ENCODE peak calls at places on chromosomes 7 and 10, in ten cellular contexts. One of them, this sample, is unnamed.

GRCh38 chr7:108244110-108244509 is 113.9 kb upstream of the LAMB4 start:
- DNase-seq in anterior cingulate cortex: no peak
- DNase-seq in effector CD4-positive, alpha-beta T cell: no peak
- DNase-seq in NCI-H69: peak
- DNase-seq in activated CD8-positive, alpha-beta memory T cell treated with anti-CD3 and anti-CD28 coated beads for 24 hours: no peak
- DNase-seq in Panc1: no peak
- DNase-seq in NCI-H774: no peak
- DNase-seq in HS-5: no peak
- DNase-seq in pulmonary artery endothelial cell: no peak
- DNase-seq in naive thymus-derived CD8-positive, alpha-beta T cell: no peak
- DNase-seq in this sample: no peak

GRCh38 chr7:111911166-111911961 is 294.8 kb downstream of the DOCK4 start:
- DNase-seq in anterior cingulate cortex: no peak
- DNase-seq in effector CD4-positive, alpha-beta T cell: no peak
- DNase-seq in NCI-H69: no peak
- DNase-seq in activated CD8-positive, alpha-beta memory T cell treated with anti-CD3 and anti-CD28 coated beads for 24 hours: no peak
- DNase-seq in Panc1: no peak
- DNase-seq in NCI-H774: no peak
- DNase-seq in HS-5: no peak
- DNase-seq in pulmonary artery endothelial cell: no peak
- DNase-seq in naive thymus-derived CD8-positive, alpha-beta T cell: no peak
- DNase-seq in this sample: no peak

GRCh38 chr7:95723583-95724180 is 48.7 kb upstream of the DYNC1I1 start:
- DNase-seq in anterior cingulate cortex: peak
- DNase-seq in effector CD4-positive, alpha-beta T cell: no peak
- DNase-seq in NCI-H69: peak
- DNase-seq in activated CD8-positive, alpha-beta memory T cell treated with anti-CD3 and anti-CD28 coated beads for 24 hours: no peak
- DNase-seq in Panc1: peak
- DNase-seq in NCI-H774: peak
- DNase-seq in HS-5: peak
- DNase-seq in pulmonary artery endothelial cell: peak
- DNase-seq in naive thymus-derived CD8-positive, alpha-beta T cell: no peak
- DNase-seq in this sample: peak

GRCh38 chr7:13041368-13041988 is 354.0 kb downstream of the ARL4A start:
- DNase-seq in anterior cingulate cortex: no peak
- DNase-seq in effector CD4-positive, alpha-beta T cell: no peak
- DNase-seq in NCI-H69: no peak
- DNase-seq in activated CD8-positive, alpha-beta memory T cell treated with anti-CD3 and anti-CD28 coated beads for 24 hours: no peak
- DNase-seq in Panc1: no peak
- DNase-seq in NCI-H774: no peak
- DNase-seq in HS-5: no peak
- DNase-seq in pulmonary artery endothelial cell: no peak
- DNase-seq in naive thymus-derived CD8-positive, alpha-beta T cell: no peak
- DNase-seq in this sample: no peak

GRCh38 chr10:127254276-127254675 is 57.9 kb upstream of the INSYN2A start:
- DNase-seq in anterior cingulate cortex: no peak
- DNase-seq in effector CD4-positive, alpha-beta T cell: no peak
- DNase-seq in NCI-H69: no peak
- DNase-seq in activated CD8-positive, alpha-beta memory T cell treated with anti-CD3 and anti-CD28 coated beads for 24 hours: no peak
- DNase-seq in Panc1: no peak
- DNase-seq in NCI-H774: no peak
- DNase-seq in HS-5: no peak
- DNase-seq in pulmonary artery endothelial cell: no peak
- DNase-seq in naive thymus-derived CD8-positive, alpha-beta T cell: no peak
- DNase-seq in this sample: peak

GRCh38 chr10:61923210-61924024 is 21.9 kb downstream of the ARID5B start:
- DNase-seq in anterior cingulate cortex: no peak
- DNase-seq in effector CD4-positive, alpha-beta T cell: no peak
- DNase-seq in NCI-H69: peak
- DNase-seq in activated CD8-positive, alpha-beta memory T cell treated with anti-CD3 and anti-CD28 coated beads for 24 hours: no peak
- DNase-seq in Panc1: no peak
- DNase-seq in NCI-H774: no peak
- DNase-seq in HS-5: no peak
- DNase-seq in pulmonary artery endothelial cell: no peak
- DNase-seq in naive thymus-derived CD8-positive, alpha-beta T cell: no peak
- DNase-seq in this sample: no peak

GRCh38 chr7:30914611-30915601 is 3.3 kb downstream of the AQP1 start:
- DNase-seq in anterior cingulate cortex: no peak
- DNase-seq in effector CD4-positive, alpha-beta T cell: no peak
- DNase-seq in NCI-H69: peak
- DNase-seq in activated CD8-positive, alpha-beta memory T cell treated with anti-CD3 and anti-CD28 coated beads for 24 hours: no peak
- DNase-seq in Panc1: peak
- DNase-seq in NCI-H774: no peak
- DNase-seq in HS-5: peak
- DNase-seq in pulmonary artery endothelial cell: no peak
- DNase-seq in naive thymus-derived CD8-positive, alpha-beta T cell: no peak
- DNase-seq in this sample: no peak

GRCh38 chr10:132684164-132684891 is 101.6 kb downstream of the NKX6-2 start:
- DNase-seq in anterior cingulate cortex: no peak
- DNase-seq in effector CD4-positive, alpha-beta T cell: no peak
- DNase-seq in NCI-H69: no peak
- DNase-seq in activated CD8-positive, alpha-beta memory T cell treated with anti-CD3 and anti-CD28 coated beads for 24 hours: peak
- DNase-seq in Panc1: peak
- DNase-seq in NCI-H774: no peak
- DNase-seq in HS-5: no peak
- DNase-seq in pulmonary artery endothelial cell: no peak
- DNase-seq in naive thymus-derived CD8-positive, alpha-beta T cell: peak
- DNase-seq in this sample: no peak

GRCh38 chr7:78473902-78474301 is 675.3 kb downstream of the PHTF2 start:
- DNase-seq in anterior cingulate cortex: no peak
- DNase-seq in effector CD4-positive, alpha-beta T cell: no peak
- DNase-seq in NCI-H69: peak
- DNase-seq in activated CD8-positive, alpha-beta memory T cell treated with anti-CD3 and anti-CD28 coated beads for 24 hours: no peak
- DNase-seq in Panc1: no peak
- DNase-seq in NCI-H774: no peak
- DNase-seq in HS-5: no peak
- DNase-seq in pulmonary artery endothelial cell: no peak
- DNase-seq in naive thymus-derived CD8-positive, alpha-beta T cell: no peak
- DNase-seq in this sample: no peak

GRCh38 chr7:101362334-101363195 is at the start of gene COL26A1:
- DNase-seq in anterior cingulate cortex: no peak
- DNase-seq in effector CD4-positive, alpha-beta T cell: no peak
- DNase-seq in NCI-H69: peak
- DNase-seq in activated CD8-positive, alpha-beta memory T cell treated with anti-CD3 and anti-CD28 coated beads for 24 hours: peak
- DNase-seq in Panc1: no peak
- DNase-seq in NCI-H774: no peak
- DNase-seq in HS-5: no peak
- DNase-seq in pulmonary artery endothelial cell: no peak
- DNase-seq in naive thymus-derived CD8-positive, alpha-beta T cell: no peak
- DNase-seq in this sample: no peak

GRCh38 chr10:118615888-118616287 is 20.4 kb upstream of the PRLHR start:
- DNase-seq in anterior cingulate cortex: no peak
- DNase-seq in effector CD4-positive, alpha-beta T cell: no peak
- DNase-seq in NCI-H69: no peak
- DNase-seq in activated CD8-positive, alpha-beta memory T cell treated with anti-CD3 and anti-CD28 coated beads for 24 hours: no peak
- DNase-seq in Panc1: no peak
- DNase-seq in NCI-H774: no peak
- DNase-seq in HS-5: no peak
- DNase-seq in pulmonary artery endothelial cell: no peak
- DNase-seq in naive thymus-derived CD8-positive, alpha-beta T cell: no peak
- DNase-seq in this sample: no peak